ENCODE peak calls at places on chromosomes 13 and 19, in eight cellular contexts. W is bronchial epithelial cell; C is activated T-cell treated with anti-CD3 and anti-CD28 coated beads, Interleukin-2, amount 50 U/mL, for 72 hours; T is stimulated activated CD8-positive, alpha-beta memory T cell treated with anti-CD3 and anti-CD28 coated beads, Interleukin-4, amount 100 ng/mL, for 4 hours; Q is small intestine; Y is HCEC 1CT; D is PC-3; M is NCI-H774. O is an unnamed sample.

GRCh38 chr13:48891586-48891985 is 84.1 kb upstream of the FNDC3A start:
- DNase-seq in M (no peak), D (peak), W (peak), C (no peak), T (no peak), Y (peak), Q (no peak), O (peak)

GRCh38 chr13:41075034-41075433 is 13.7 kb downstream of the WBP4 start:
- DNase-seq in W (peak), Y (peak), M (no peak), T (no peak), D (peak), Q (peak), C (no peak), O (no peak)

GRCh38 chr19:7520131-7521051 is 2.0 kb upstream of the MCOLN1 start:
- DNase-seq in M (no peak), Y (no peak), C (no peak), T (no peak), Q (no peak), W (no peak), D (no peak), O (no peak)

GRCh38 chr19:54952591-54953344 is 5.4 kb upstream of the NLRP7 start:
- DNase-seq in W (peak), T (no peak), C (no peak), Y (no peak), M (no peak), Q (no peak), D (peak), O (peak)

GRCh38 chr13:40681341-40682051 is 15.1 kb upstream of the FOXO1 start:
- DNase-seq in C (no peak), T (no peak), Q (no peak), Y (no peak), D (no peak), W (no peak), M (no peak), O (no peak)

GRCh38 chr13:40780822-40781401 is 8.5 kb upstream of the SLC25A15 start:
- DNase-seq in M (no peak), C (no peak), Y (peak), D (no peak), W (peak), Q (no peak), T (no peak), O (peak)

GRCh38 chr19:3404324-3405260 is 38.2 kb downstream of the NFIC start:
- DNase-seq in C (no peak), Y (peak), D (no peak), W (peak), M (no peak), T (no peak), Q (no peak), O (no peak)

GRCh38 chr13:65074248-65074647 is 2155.9 kb downstream of the PCDH9 start:
- DNase-seq in C (no peak), W (no peak), T (no peak), M (no peak), Y (no peak), D (no peak), Q (no peak), O (no peak)

GRCh38 chr19:944171-944567 is 18.3 kb downstream of the ARID3A start:
- DNase-seq in D (no peak), W (no peak), Y (no peak), C (no peak), Q (peak), M (no peak), T (no peak), O (no peak)

GRCh38 chr13:48155850-48156249 is 60.9 kb upstream of the MED4 start:
- DNase-seq in M (no peak), Q (peak), W (peak), T (no peak), D (peak), Y (peak), C (peak), O (peak)

GRCh38 chr19:49954933-49955332 is 6.0 kb downstream of the SIGLEC11 start:
- DNase-seq in Y (no peak), Q (no peak), C (no peak), D (no peak), T (no peak), W (peak), M (peak), O (no peak)

GRCh38 chr13:111006508-111007031 is 91.7 kb upstream of the ANKRD10 start:
- DNase-seq in Q (no peak), M (no peak), D (no peak), C (no peak), T (no peak), W (peak), Y (peak), O (peak)

GRCh38 chr13:26853272-26853818 is 92.8 kb upstream of the GPR12 start:
- DNase-seq in Q (no peak), M (no peak), W (no peak), T (no peak), D (no peak), Y (no peak), C (no peak), O (no peak)

GRCh38 chr19:44112802-44113137 is 429 bp upstream of the ZNF225 start:
- DNase-seq in D (no peak), M (no peak), Y (no peak), C (no peak), T (no peak), W (no peak), Q (no peak), O (no peak)

GRCh38 chr13:28353679-28354078 is 141.2 kb downstream of the FLT1 start:
- DNase-seq in Y (no peak), C (no peak), Q (no peak), D (no peak), M (no peak), T (no peak), W (no peak), O (no peak)

GRCh38 chr13:25262261-25262660 is 25.0 kb downstream of the MTMR6 start:
- DNase-seq in Q (no peak), M (no peak), D (no peak), T (no peak), Y (no peak), W (no peak), C (no peak), O (no peak)

GRCh38 chr19:8355631-8356402 is 8.1 kb upstream of the ANGPTL4 start:
- DNase-seq in D (peak), Y (peak), W (peak), T (no peak), M (no peak), C (no peak), Q (peak), O (peak)

GRCh38 chr19:48194041-48194871 is 23.8 kb downstream of the ZSWIM9 start:
- DNase-seq in Q (no peak), M (no peak), Y (no peak), D (no peak), C (no peak), W (no peak), T (no peak), O (no peak)

GRCh38 chr19:10517760-10518443 is 655 bp upstream of the S1PR5 start:
- DNase-seq in Y (peak), M (no peak), D (peak), W (peak), Q (no peak), C (no peak), T (no peak), O (no peak)

GRCh38 chr19:33796164-33797100 is at the start of gene KCTD15:
- DNase-seq in Q (no peak), Y (no peak), T (no peak), C (peak), D (peak), M (peak), W (no peak), O (no peak)

GRCh38 chr13:99948411-99948810 is 23.2 kb downstream of the ZIC5 start:
- DNase-seq in D (no peak), Y (no peak), M (no peak), W (no peak), C (no peak), T (no peak), Q (no peak), O (no peak)

GRCh38 chr13:30584332-30584731 is 33.4 kb upstream of the USPL1 start:
- DNase-seq in W (no peak), Y (no peak), D (no peak), C (no peak), M (no peak), T (no peak), Q (no peak), O (no peak)

GRCh38 chr13:93450226-93450625 is 223.6 kb downstream of the GPC6 start:
- DNase-seq in C (no peak), Q (no peak), T (no peak), Y (peak), M (no peak), W (peak), D (no peak), O (peak)

GRCh38 chr13:27035892-27036235 is 135.7 kb downstream of the USP12 start:
- DNase-seq in W (no peak), T (no peak), D (peak), M (no peak), Y (peak), C (no peak), Q (no peak), O (peak)

GRCh38 chr13:110645750-110646149 is 30.4 kb downstream of the NAXD start:
- DNase-seq in M (no peak), Y (no peak), T (no peak), D (no peak), W (no peak), Q (no peak), C (no peak), O (no peak)

GRCh38 chr19:54462713-54463530 is 656 bp downstream of the LENG9 start:
- DNase-seq in M (peak), Q (peak), C (peak), D (peak), Y (peak), W (peak), T (no peak), O (peak)

GRCh38 chr19:488505-489417 is 7.5 kb upstream of the MADCAM1 start:
- DNase-seq in W (peak), T (peak), Q (peak), M (peak), Y (peak), C (peak), D (peak), O (peak)

GRCh38 chr19:43572172-43572588 is 3.1 kb downstream of the XRCC1 start:
- DNase-seq in M (peak), Q (peak), D (no peak), C (no peak), T (no peak), W (no peak), Y (no peak), O (no peak)

GRCh38 chr13:75357576-75358295 is 124.2 kb downstream of the TBC1D4 start:
- DNase-seq in T (no peak), C (peak), D (peak), M (no peak), Y (peak), W (peak), Q (peak), O (peak)

GRCh38 chr13:94416454-94417080 is 62.9 kb downstream of the DCT start:
- DNase-seq in D (peak), T (no peak), Y (peak), M (peak), C (no peak), Q (peak), W (peak), O (no peak)

GRCh38 chr13:105925496-105925895 is 610.0 kb downstream of the EFNB2 start:
- DNase-seq in Y (peak), D (peak), T (no peak), W (peak), M (no peak), Q (peak), C (no peak), O (peak)

GRCh38 chr19:6023085-6023682 is 45.2 kb upstream of the RANBP3 start:
- DNase-seq in C (no peak), D (peak), W (peak), T (no peak), Q (no peak), Y (peak), M (no peak), O (peak)

GRCh38 chr19:29620931-29621351 is 14.9 kb downstream of the POP4 start:
- DNase-seq in Q (no peak), M (no peak), W (no peak), D (no peak), C (peak), Y (peak), T (no peak), O (no peak)

O was measured in HT1080.